ENCODE peak calls at places on chromosomes 4 and X, in nine cellular contexts. R is prostate gland, P is GM23338, H is K562, E is endothelial cell of umbilical vein, F is upper lobe of left lung, O is spleen, N is stomach, L is suprapubic skin. D is an unnamed sample.

GRCh38 chr4:155371432-155372043 is 5.2 kb downstream of the MAP9 start:
- DNase-seq in R (no peak), P (peak; percentile 35), H (no peak), E (peak; percentile 38), F (no peak), O (no peak), N (no peak), L (no peak), D (no peak)

GRCh38 chr4:165312506-165312905 is 15.0 kb upstream of the MSMO1 start:
- DNase-seq in R (no peak), P (no peak), H (no peak), E (peak; percentile 47), F (no peak), O (no peak), N (no peak), L (no peak), D (no peak)

GRCh38 chr4:3775011-3775410 is 8.8 kb downstream of the ADRA2C start:
- DNase-seq in R (no peak), P (no peak), H (no peak), E (no peak), F (no peak), O (no peak), N (no peak), L (no peak), D (no peak)

GRCh38 chrX:42976729-42977366 is 198.9 kb upstream of the PPP1R2C start:
- DNase-seq in R (no peak), P (peak; percentile 2), H (no peak), E (peak; percentile 54), F (no peak), O (no peak), N (peak; percentile 36), L (no peak), D (no peak)

GRCh38 chrX:74246524-74246923 is 57.5 kb upstream of the ZCCHC13 start:
- DNase-seq in R (no peak), P (no peak), H (no peak), E (no peak), F (no peak), O (no peak), N (no peak), L (no peak), D (no peak)

GRCh38 chrX:124274438-124275166 is 57.9 kb upstream of the TEX13D start:
- DNase-seq in R (no peak), P (peak; percentile 8), H (no peak), E (no peak), F (no peak), O (no peak), N (no peak), L (no peak), D (no peak)

GRCh38 chr4:126701756-126702155 is 931.0 kb upstream of the INTU start:
- DNase-seq in R (no peak), P (no peak), H (no peak), E (no peak), F (no peak), O (no peak), N (no peak), L (no peak), D (no peak)

GRCh38 chr4:108345862-108346530 is 177.3 kb upstream of the LEF1 start:
- DNase-seq in R (no peak), P (no peak), H (no peak), E (no peak), F (no peak), O (no peak), N (no peak), L (no peak), D (no peak)

GRCh38 chrX:2676794-2677675 is 14.1 kb upstream of the CD99 start:
- DNase-seq in R (no peak), P (no peak), H (no peak), E (no peak), F (no peak), O (no peak), N (no peak), L (no peak), D (no peak)

GRCh38 chr4:106502106-106502699 is 133.6 kb upstream of the GIMD1 start:
- DNase-seq in R (peak; percentile 6), P (peak; percentile 86), H (peak; percentile 24), E (peak; percentile 66), F (peak; percentile 39), O (no peak), N (peak; percentile 64), L (no peak), D (peak; percentile 61)

GRCh38 chr4:98617358-98618047 is 40.9 kb downstream of the TSPAN5 start:
- DNase-seq in R (no peak), P (no peak), H (no peak), E (peak; percentile 49), F (no peak), O (no peak), N (no peak), L (no peak), D (no peak)

GRCh38 chr4:164412246-164412645 is 341.7 kb upstream of the SMIM31 start:
- DNase-seq in R (no peak), P (no peak), H (no peak), E (no peak), F (no peak), O (no peak), N (no peak), L (no peak), D (no peak)

GRCh38 chr4:35725131-35725530 is 519.2 kb downstream of the ARAP2 start:
- DNase-seq in R (no peak), P (peak; percentile 77), H (no peak), E (no peak), F (no peak), O (no peak), N (no peak), L (no peak), D (no peak)

GRCh38 chr4:8709729-8710360 is 117.3 kb downstream of the CPZ start:
- DNase-seq in R (no peak), P (no peak), H (no peak), E (no peak), F (peak; percentile 12), O (peak; percentile 61), N (no peak), L (peak; percentile 50), D (no peak)

GRCh38 chr4:153901220-153901619 is 112.3 kb upstream of the SFRP2 start:
- DNase-seq in R (no peak), P (no peak), H (no peak), E (no peak), F (no peak), O (no peak), N (no peak), L (no peak), D (no peak)

GRCh38 chr4:183014361-183015084 is 84.5 kb upstream of the WWC2 start:
- DNase-seq in R (no peak), P (peak; percentile 8), H (no peak), E (no peak), F (no peak), O (no peak), N (no peak), L (no peak), D (no peak)

GRCh38 chr4:53592686-53593641 is 1.7 kb upstream of the LNX1 start:
- DNase-seq in R (peak; percentile 72), P (peak; percentile 93), H (peak; percentile 66), E (peak; percentile 46), F (peak; percentile 56), O (no peak), N (peak; percentile 77), L (peak; percentile 73), D (peak; percentile 76)

DNA sequence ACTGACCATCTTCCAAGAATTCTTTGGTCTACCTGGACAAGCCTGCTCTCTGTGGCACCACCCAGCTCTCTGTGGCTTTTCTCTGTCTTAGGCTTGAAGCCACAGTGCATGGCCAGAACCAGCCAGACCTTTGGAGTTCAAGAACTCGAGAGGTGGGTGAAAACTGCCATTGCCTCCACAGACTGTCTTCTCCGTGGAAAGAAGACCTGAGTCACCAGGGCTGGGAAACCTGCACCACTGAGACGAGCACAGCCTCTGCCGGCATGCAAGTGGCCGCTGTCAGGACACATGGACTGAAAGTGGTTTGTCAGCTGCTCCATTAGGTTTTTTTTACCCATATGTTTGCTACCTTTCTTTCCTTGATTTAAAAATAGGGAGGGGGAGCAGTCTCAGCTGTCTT is 74.5 kb downstream of the MGST2 start:
- DNase-seq in R (peak; percentile 29), P (no peak), H (no peak), E (peak; percentile 12), F (no peak), O (no peak), N (no peak), L (peak; percentile 68), D (no peak)
- H3K4me1 ChIP-seq in R (peaks cover 11% of the 10 kb centered on the region), P (peaks cover 24% of the 10 kb centered on the region), H (no peaks in the 10 kb centered on the region), E (peaks cover 17% of the 10 kb centered on the region), F (peaks cover 29% of the 10 kb centered on the region), O (peaks cover 7% of the 10 kb centered on the region), N (peaks cover 23% of the 10 kb centered on the region), L (peaks cover 36% of the 10 kb centered on the region), D (peaks cover 6% of the 10 kb centered on the region)

GRCh38 chrX:132023896-132024386 is 839 bp downstream of the STK26 start:
- DNase-seq in R (peak; percentile 6), P (peak; percentile 60), H (peak; percentile 9), E (peak; percentile 1), F (peak; percentile 46), O (peak; percentile 87), N (no peak), L (peak; percentile 54), D (no peak)
- TF ChIP-seq POLR2AphosphoS5 in R (no peak), P (no peak), H (no peak), E (no peak), F (no peak), O (no peak), N (no peak), L (no peak), D (no peak)

GRCh38 chr4:118286685-118287084 is 66.1 kb downstream of the PRSS12 start:
- DNase-seq in R (no peak), P (no peak), H (no peak), E (no peak), F (no peak), O (no peak), N (no peak), L (no peak), D (no peak)
- H3K4me1 ChIP-seq in R (no peaks in the 10 kb centered on the region), P (peaks cover 7% of the 10 kb centered on the region), H (no peaks in the 10 kb centered on the region), E (no peaks in the 10 kb centered on the region), F (peaks cover 7% of the 10 kb centered on the region), O (peaks cover under 1% of the 10 kb centered on the region), N (no peaks in the 10 kb centered on the region), L (peaks cover 19% of the 10 kb centered on the region), D (no peaks in the 10 kb centered on the region)

DNA sequence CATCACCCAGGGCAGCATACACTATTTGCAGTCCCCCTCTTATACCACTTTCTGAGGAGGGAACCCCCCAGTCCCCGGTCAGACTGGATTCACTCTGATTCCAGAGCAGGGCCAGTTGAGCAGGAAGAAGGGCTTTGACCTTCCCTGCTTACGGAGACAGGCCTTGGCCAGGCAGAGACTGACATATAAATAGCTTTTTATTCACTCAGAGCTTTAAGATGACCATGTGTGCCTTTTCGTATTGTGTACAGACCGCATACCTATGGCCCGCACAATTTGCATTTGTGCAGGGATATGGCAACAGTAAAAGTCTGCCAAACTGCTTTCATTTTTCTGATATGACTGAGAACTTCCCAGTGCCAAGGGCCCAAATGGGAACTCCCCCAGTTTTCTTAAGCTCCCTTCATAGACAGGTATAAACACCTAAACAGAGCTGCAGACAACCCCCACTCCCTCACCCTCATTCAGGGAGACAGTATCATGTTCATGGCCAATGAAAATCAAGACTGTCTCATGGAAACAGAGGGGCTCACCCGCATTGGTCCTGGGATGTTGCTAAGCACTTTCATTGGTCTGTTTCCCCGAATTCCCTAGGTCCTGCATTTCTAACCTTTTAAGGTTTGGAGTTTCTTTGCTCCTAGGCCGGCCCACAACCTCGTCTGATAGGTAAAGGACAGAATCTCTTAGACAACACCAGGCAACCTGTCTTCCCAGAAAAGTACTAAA is 86.0 kb downstream of the RTL5 start:
- DNase-seq in R (peak; percentile 44), P (peak; percentile 82), H (no peak), E (peak; percentile 41), F (peak; percentile 45), O (no peak), N (no peak), L (no peak), D (no peak)
- TF ChIP-seq POLR2AphosphoS5 in R (peak; percentile 49), P (no peak), H (no peak), E (no peak), F (no peak), O (no peak), N (no peak), L (no peak), D (no peak)